ENCODE peak calls at places on chromosomes 2 and 18, in four cellular contexts. S, G, H and P are unnamed samples.
A peak's percentile ranks its signal among the peaks of the same experiment; 100 is the strongest.

GRCh38 chr2:6186332-6187100 is 494.3 kb downstream of the SOX11 start:
- DNase-seq in S (no peak), H (no peak), G (no peak), P (no peak)

GRCh38 chr2:35199298-35199697 is 1156.3 kb upstream of the CRIM1 start:
- DNase-seq in G (no peak), S (no peak), H (no peak), P (no peak)

GRCh38 chr2:64273524-64274398 is 129.5 kb upstream of the PELI1 start:
- DNase-seq in S (peak; percentile 75), G (no peak), H (no peak), P (peak; percentile 27)

GRCh38 chr18:38759457-38759856 is 1193.9 kb upstream of the CELF4 start:
- DNase-seq in G (no peak), S (no peak), H (no peak), P (no peak)

GRCh38 chr18:42644729-42645131 is 470.8 kb downstream of the RIT2 start:
- DNase-seq in S (peak; percentile 89), G (no peak), H (no peak), P (no peak)

GRCh38 chr18:74645717-74646116 is 48.0 kb downstream of the ZNF407 start:
- DNase-seq in S (no peak), G (no peak), H (no peak), P (no peak)

GRCh38 chr2:98935111-98935770 is 784 bp downstream of the CRACDL start:
- DNase-seq in H (peak; percentile 23), G (peak; percentile 24), S (peak; percentile 27), P (no peak)

GRCh38 chr2:99827296-99827999 is 314.9 kb downstream of the AFF3 start:
- DNase-seq in G (no peak), H (no peak), S (no peak), P (no peak)

DNA sequence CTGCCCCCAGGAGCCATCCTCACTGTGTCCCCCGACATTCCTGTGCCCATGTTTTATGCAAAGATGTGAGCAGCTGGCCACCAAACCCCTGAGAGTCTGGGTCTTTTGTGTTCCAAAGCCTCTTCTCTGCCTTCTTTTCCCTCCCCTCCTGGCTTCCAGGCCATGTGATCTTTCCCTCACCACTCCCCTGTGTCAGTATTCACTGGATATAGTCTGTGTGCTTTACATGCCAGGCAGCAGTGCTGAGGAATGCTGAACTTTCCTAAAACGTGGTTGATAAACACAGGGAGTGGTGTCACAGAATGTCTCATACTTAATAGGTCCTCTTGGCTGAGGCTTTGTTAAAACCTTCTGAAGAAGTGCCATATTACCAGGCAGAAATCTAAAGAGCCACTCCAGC is 331.7 kb downstream of the HRH4 start:
- DNase-seq in S (no peak), G (peak; percentile 59), H (no peak), P (no peak)
- H3K27ac ChIP-seq in S (no peak overlapping the region), G (no peak overlapping the region), H (no peak overlapping the region), P (no peak overlapping the region)

GRCh38 chr2:240458044-240458899 is 22.8 kb downstream of the GPC1 start:
- DNase-seq in H (no peak), S (no peak), G (no peak), P (peak; percentile 43)

GRCh38 chr2:240455719-240456606 is 20.5 kb downstream of the GPC1 start:
- DNase-seq in H (no peak), G (peak; percentile 68), S (no peak), P (peak; percentile 19)

GRCh38 chr2:240455227-240455718 is 19.8 kb downstream of the GPC1 start:
- DNase-seq in S (no peak), G (no peak), H (no peak), P (no peak)

GRCh38 chr2:240457223-240458043 is 22.0 kb downstream of the GPC1 start:
- DNase-seq in H (no peak), S (no peak), G (peak; percentile 56), P (peak; percentile 30)

DNA sequence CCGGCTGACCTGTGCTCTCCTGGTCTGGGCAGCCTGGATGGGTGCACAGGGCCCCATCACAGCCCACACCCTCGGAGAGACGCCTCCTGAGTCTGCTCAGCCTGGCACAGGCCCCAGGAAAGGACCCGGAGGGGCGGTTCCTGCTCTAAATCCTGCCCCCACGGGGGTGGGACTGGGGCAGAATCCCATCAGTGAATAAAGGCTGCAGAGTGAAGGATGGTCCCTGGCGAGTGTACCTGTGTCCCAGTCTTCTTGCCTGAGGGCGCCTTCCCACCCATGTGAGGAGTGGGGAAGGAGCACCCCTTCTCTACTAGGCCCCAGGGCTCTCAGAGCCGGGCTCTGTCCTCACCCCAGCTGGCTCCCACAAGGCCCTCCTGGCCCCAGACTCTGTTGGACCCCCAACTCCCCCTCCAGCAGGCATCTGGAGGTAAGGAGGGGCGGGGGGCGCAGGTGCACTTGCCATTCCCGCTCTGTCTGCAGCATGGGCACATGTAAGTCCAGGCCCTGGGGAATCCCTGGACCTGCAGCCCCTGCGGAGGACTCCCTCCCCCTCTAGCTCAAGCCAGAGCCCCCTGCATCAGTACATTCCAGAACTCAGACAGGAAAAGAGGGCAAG is 21.3 kb downstream of the GPC1 start:
- DNase-seq in G (no peak), S (no peak), H (no peak), P (peak; percentile 56)
- H3K4me1 ChIP-seq in G (peaks cover 55% of the 10 kb centered on the region), S (no peaks in the 10 kb centered on the region), H (peaks cover 11% of the 10 kb centered on the region), P (peaks cover 4% of the 10 kb centered on the region)

GRCh38 chr2:55985406-55985805 is 61.8 kb upstream of the EFEMP1 start:
- DNase-seq in H (no peak), S (peak; percentile 77), G (no peak), P (no peak)
- H3K9me3 ChIP-seq in H (no peaks in the 10 kb centered on the region), S (no peaks in the 10 kb centered on the region), G (no peaks in the 10 kb centered on the region), P (no peaks in the 10 kb centered on the region)

DNA sequence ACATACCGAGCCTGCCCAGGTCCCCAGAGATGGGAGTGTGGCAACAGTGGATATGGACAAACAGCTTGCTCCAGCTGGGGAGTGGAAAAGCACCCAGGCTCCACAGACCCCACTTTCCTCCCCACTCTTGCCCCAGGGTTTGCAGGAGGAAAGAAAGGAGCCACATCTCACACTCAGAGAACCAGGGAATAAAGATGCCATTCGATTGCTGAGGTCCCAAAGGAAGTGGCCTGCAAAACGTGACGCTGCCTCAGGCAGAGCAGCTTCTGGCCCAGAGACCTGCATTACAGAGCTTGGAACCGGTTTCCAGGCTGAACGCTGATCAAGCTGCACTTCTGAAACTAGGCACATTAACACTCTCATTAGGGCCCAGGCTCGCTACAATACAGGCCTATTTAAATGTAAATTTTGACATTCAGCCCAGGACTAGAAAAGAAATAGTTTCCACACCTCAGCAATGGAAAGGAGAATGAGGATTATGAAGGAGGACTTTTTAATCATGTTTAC is 221.5 kb upstream of the RAB6C start:
- DNase-seq in H (no peak), S (no peak), G (no peak), P (peak; percentile 53)
- H3K27ac ChIP-seq in H (no peak overlapping the region), S (no peak overlapping the region), G (no peak overlapping the region), P (no peak overlapping the region)

DNA sequence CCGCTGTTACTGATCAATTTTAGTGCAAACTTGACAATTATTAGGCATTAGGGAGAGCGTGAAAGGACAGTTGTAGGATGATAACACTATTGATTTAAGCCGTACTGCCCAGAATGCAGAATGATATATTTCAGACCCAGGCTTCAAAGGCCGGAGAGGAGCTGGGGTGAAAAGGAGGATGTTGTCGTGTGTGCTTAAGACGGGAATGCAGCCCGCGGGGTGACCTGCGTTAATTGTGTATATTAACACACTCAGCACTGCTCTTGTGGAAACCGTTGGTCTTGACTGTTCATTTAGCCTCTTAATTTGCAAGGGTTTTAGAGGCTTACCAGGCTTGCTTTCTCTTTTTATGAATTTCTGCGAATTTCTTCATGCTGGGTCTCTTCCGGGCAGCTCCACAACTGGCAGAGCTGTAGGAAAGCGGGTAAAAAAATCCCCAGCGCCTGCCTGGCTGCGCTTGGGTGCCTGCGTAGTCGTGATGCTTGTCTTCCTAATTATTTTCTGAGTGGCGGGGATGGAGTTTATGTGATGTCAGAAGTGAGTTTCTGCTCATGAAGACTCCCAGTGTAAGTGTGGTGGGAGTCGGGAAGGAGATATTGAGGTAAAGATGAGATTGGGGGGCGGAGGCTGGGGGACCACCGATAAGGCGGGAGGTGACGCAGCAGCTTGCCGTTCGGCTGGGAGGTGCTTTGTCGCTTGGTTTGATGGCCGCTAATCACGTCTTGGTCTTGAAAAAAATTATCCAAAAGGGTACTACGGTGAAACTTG is 229.7 kb downstream of the LDLRAD4 start:
- DNase-seq in S (no peak), G (no peak), H (no peak), P (no peak)
- H3K4me1 ChIP-seq in S (no peaks in the 10 kb centered on the region), G (peaks cover 28% of the 10 kb centered on the region), H (peaks cover 23% of the 10 kb centered on the region), P (peaks cover 14% of the 10 kb centered on the region)

GRCh38 chr18:79726721-79727120 is 47.1 kb downstream of the CTDP1 start:
- DNase-seq in S (no peak), H (no peak), G (no peak), P (no peak)
- H3K9me3 ChIP-seq in S (no peaks in the 10 kb centered on the region), H (no peaks in the 10 kb centered on the region), G (peaks cover 2% of the 10 kb centered on the region), P (no peaks in the 10 kb centered on the region)

GRCh38 chr2:164847966-164848365 is 6.3 kb upstream of the COBLL1 start:
- DNase-seq in H (no peak), S (no peak), G (no peak), P (no peak)
- H3K27ac ChIP-seq in H (no peak overlapping the region), S (no peak overlapping the region), G (no peak overlapping the region), P (no peak overlapping the region)